ENCODE peak calls at places on chromosomes 5 and 9, in eight cellular contexts. Q, L, A, V, C, G, E and P are unnamed samples.

GRCh38 chr9:111842313-111842712 is 47.6 kb upstream of the SHOC1 start:
- DNase-seq in C (no peak), E (no peak), V (no peak), L (no peak), Q (no peak), G (no peak), A (no peak), P (no peak)

GRCh38 chr5:163473613-163474243 is 13.3 kb downstream of the HMMR start:
- DNase-seq in C (no peak), A (no peak), Q (no peak), L (no peak), V (no peak), E (no peak), G (no peak), P (no peak)

GRCh38 chr5:123087173-123088030 is 1.6 kb upstream of the PRDM6 start:
- DNase-seq in C (no peak), L (no peak), G (no peak), Q (no peak), V (no peak), E (peak), A (no peak), P (no peak)

GRCh38 chr9:94639045-94639995 is at the start of gene FBP1:
- DNase-seq in E (peak), Q (no peak), G (peak), L (no peak), C (peak), V (no peak), A (peak), P (no peak)

GRCh38 chr9:91239367-91240111 is 122.2 kb downstream of the AUH start:
- DNase-seq in C (no peak), Q (no peak), A (no peak), V (no peak), E (no peak), L (no peak), G (no peak), P (no peak)

GRCh38 chr9:73683862-73684591 is 532.4 kb downstream of the ANXA1 start:
- DNase-seq in Q (peak), C (no peak), E (peak), G (no peak), V (no peak), L (no peak), A (no peak), P (peak)

GRCh38 chr5:150632305-150633160 is 7.9 kb upstream of the SYNPO start:
- DNase-seq in Q (no peak), G (no peak), E (no peak), A (no peak), C (no peak), V (no peak), L (no peak), P (no peak)

GRCh38 chr9:6433405-6433804 is 20.4 kb downstream of the UHRF2 start:
- DNase-seq in G (no peak), V (no peak), C (no peak), L (no peak), Q (no peak), A (no peak), E (no peak), P (no peak)

GRCh38 chr9:69758001-69758730 is 1.6 kb downstream of the PTAR1 start:
- DNase-seq in G (no peak), E (peak), A (no peak), Q (no peak), V (no peak), C (no peak), L (no peak), P (no peak)

GRCh38 chr9:126496781-126497667 is 116.7 kb upstream of the LMX1B start:
- DNase-seq in V (no peak), E (no peak), L (no peak), G (no peak), Q (no peak), C (peak), A (no peak), P (no peak)

GRCh38 chr9:99135498-99135897 is 30.6 kb downstream of the TGFBR1 start:
- DNase-seq in V (no peak), A (no peak), G (no peak), L (no peak), C (no peak), Q (no peak), E (no peak), P (no peak)

GRCh38 chr9:88766778-88767503 is 224.3 kb upstream of the S1PR3 start:
- DNase-seq in Q (no peak), C (no peak), G (no peak), V (no peak), E (no peak), L (no peak), A (no peak), P (no peak)

GRCh38 chr5:173925449-173926071 is 37.4 kb downstream of the CPEB4 start:
- DNase-seq in Q (peak), E (peak), A (no peak), L (no peak), C (no peak), G (peak), V (no peak), P (no peak)

GRCh38 chr9:124137009-124137943 is 120.5 kb upstream of the NEK6 start:
- DNase-seq in A (no peak), G (peak), C (no peak), V (no peak), L (peak), Q (no peak), E (no peak), P (no peak)

GRCh38 chr5:95102080-95102479 is 182.8 kb downstream of the MCTP1 start:
- DNase-seq in V (no peak), E (no peak), L (no peak), Q (no peak), A (no peak), C (no peak), G (no peak), P (no peak)

GRCh38 chr9:90807006-90807405 is 5.4 kb downstream of the SYK start:
- DNase-seq in Q (no peak), C (no peak), E (no peak), G (no peak), L (no peak), A (no peak), V (no peak), P (no peak)

GRCh38 chr5:147223951-147224791 is 10.7 kb upstream of the STK32A start:
- DNase-seq in C (peak), L (no peak), V (no peak), G (peak), A (peak), E (peak), Q (peak), P (no peak)

GRCh38 chr5:67301285-67301904 is 104.8 kb upstream of the CD180 start:
- DNase-seq in E (no peak), G (peak), L (peak), C (peak), A (peak), V (peak), Q (no peak), P (no peak)

GRCh38 chr5:132011561-132012384 is at the start of gene ACSL6:
- DNase-seq in A (peak), V (no peak), L (peak), C (peak), E (peak), Q (no peak), G (peak), P (no peak)

GRCh38 chr5:140296289-140296688 is 6.6 kb downstream of the PFDN1 start:
- DNase-seq in C (no peak), A (no peak), V (no peak), Q (no peak), L (no peak), E (no peak), G (no peak), P (no peak)
- H3K27ac ChIP-seq in C (peak), A (peak), V (peak), Q (no peak), L (no peak), E (no peak), G (no peak), P (no peak)

GRCh38 chr5:85069659-85070640 is 685.3 kb upstream of the EDIL3 start:
- DNase-seq in A (no peak), V (no peak), L (no peak), E (no peak), G (no peak), C (no peak), Q (no peak), P (no peak)
- TF ChIP-seq POLR2AphosphoS5 in A (no peak), V (no peak), L (no peak), E (no peak), G (no peak), C (no peak), Q (no peak), P (no peak)

GRCh38 chr5:77867194-77867691 is 91.1 kb upstream of the TBCA start:
- DNase-seq in A (no peak), E (peak), G (no peak), Q (no peak), L (no peak), C (no peak), V (no peak), P (no peak)
- TF ChIP-seq CTCF in A (no peak), E (no peak), G (no peak), Q (peak), L (no peak), C (no peak), V (no peak), P (no peak)

GRCh38 chr5:154312000-154312399 is 121.5 kb downstream of the GALNT10 start:
- DNase-seq in G (no peak), L (no peak), A (no peak), C (no peak), E (no peak), V (no peak), Q (no peak), P (no peak)
- H3K27ac ChIP-seq in G (no peak), L (no peak), A (no peak), C (no peak), E (no peak), V (no peak), Q (no peak), P (no peak)

GRCh38 chr9:38359297-38359653 is 33.2 kb upstream of the ALDH1B1 start:
- DNase-seq in L (no peak), A (no peak), C (peak), G (no peak), E (no peak), V (no peak), Q (no peak), P (no peak)

GRCh38 chr9:38359689-38360385 is 32.7 kb upstream of the ALDH1B1 start:
- DNase-seq in L (peak), V (no peak), G (no peak), C (peak), A (no peak), E (no peak), Q (no peak), P (no peak)

GRCh38 chr9:38360880-38361836 is 31.3 kb upstream of the ALDH1B1 start:
- DNase-seq in E (no peak), Q (no peak), L (peak), G (no peak), C (peak), V (no peak), A (no peak), P (no peak)

GRCh38 chr9:38363589-38363925 is 28.9 kb upstream of the ALDH1B1 start:
- DNase-seq in V (no peak), C (no peak), G (no peak), Q (no peak), L (peak), A (no peak), E (no peak), P (no peak)

DNA sequence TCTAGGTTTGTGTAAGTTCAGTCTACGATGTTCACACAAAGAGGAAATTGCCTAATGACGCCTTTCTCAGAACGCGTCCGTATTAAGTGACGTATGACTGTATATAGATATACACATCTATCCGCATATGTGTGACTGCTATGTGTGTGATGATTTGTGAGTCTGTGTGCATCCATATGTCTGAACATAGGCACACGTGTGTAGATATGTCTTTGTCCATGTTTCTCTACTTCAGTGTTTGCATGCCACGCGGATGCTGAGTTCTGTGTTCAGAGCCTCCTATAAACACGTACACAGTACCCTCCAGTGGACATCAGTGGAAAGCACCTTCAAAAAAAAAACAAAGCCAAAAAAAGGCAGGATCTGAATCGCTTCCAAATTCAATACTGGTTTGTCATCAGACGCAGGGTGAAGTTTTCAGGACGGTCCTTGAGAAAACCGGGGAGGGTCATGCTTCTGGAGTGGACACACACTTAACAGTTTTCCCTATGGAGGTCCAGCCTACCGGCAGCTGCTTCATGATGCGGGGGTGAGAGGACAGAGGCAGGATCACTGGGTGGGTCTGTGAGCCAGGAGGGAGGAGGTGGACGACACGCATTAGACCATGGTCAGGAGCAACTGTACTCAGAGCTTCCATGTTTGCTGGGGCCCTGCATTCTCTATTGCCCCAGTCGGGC is 29.5 kb upstream of the ALDH1B1 start:
- DNase-seq in L (peak), V (no peak), Q (peak), E (peak), G (peak), A (peak), C (no peak), P (peak)
- TF ChIP-seq POLR2AphosphoS5 in L (no peak), V (peak), Q (no peak), E (no peak), G (no peak), A (no peak), C (peak), P (peak)

GRCh38 chr9:129322022-129322621 is 144.1 kb upstream of the IER5L start:
- DNase-seq in E (no peak), A (no peak), G (peak), Q (no peak), C (peak), L (peak), V (no peak), P (no peak)

GRCh38 chr9:129319076-129319937 is 141.2 kb upstream of the IER5L start:
- DNase-seq in C (peak), V (no peak), Q (no peak), G (no peak), L (peak), A (peak), E (no peak), P (no peak)

GRCh38 chr9:129321511-129322021 is 143.5 kb upstream of the IER5L start:
- DNase-seq in A (peak), E (no peak), G (no peak), V (no peak), Q (no peak), C (peak), L (no peak), P (no peak)

GRCh38 chr9:129319938-129320481 is 141.9 kb upstream of the IER5L start:
- DNase-seq in Q (no peak), C (peak), L (peak), E (peak), V (no peak), G (no peak), A (peak), P (no peak)

GRCh38 chr9:129320575-129321311 is 142.7 kb upstream of the IER5L start:
- DNase-seq in E (peak), Q (no peak), C (peak), V (no peak), G (peak), L (peak), A (peak), P (peak)
- TF ChIP-seq CTCF in E (no peak), Q (no peak), C (peak), V (peak), G (no peak), L (peak), A (peak), P (peak)

GRCh38 chr5:15959560-15960164 is 219.9 kb downstream of the MARCHF11 start:
- DNase-seq in G (no peak), V (no peak), Q (no peak), C (no peak), L (no peak), A (no peak), E (no peak), P (no peak)
- H3K27ac ChIP-seq in G (no peak), V (no peak), Q (no peak), C (no peak), L (no peak), A (no peak), E (no peak), P (no peak)

DNA sequence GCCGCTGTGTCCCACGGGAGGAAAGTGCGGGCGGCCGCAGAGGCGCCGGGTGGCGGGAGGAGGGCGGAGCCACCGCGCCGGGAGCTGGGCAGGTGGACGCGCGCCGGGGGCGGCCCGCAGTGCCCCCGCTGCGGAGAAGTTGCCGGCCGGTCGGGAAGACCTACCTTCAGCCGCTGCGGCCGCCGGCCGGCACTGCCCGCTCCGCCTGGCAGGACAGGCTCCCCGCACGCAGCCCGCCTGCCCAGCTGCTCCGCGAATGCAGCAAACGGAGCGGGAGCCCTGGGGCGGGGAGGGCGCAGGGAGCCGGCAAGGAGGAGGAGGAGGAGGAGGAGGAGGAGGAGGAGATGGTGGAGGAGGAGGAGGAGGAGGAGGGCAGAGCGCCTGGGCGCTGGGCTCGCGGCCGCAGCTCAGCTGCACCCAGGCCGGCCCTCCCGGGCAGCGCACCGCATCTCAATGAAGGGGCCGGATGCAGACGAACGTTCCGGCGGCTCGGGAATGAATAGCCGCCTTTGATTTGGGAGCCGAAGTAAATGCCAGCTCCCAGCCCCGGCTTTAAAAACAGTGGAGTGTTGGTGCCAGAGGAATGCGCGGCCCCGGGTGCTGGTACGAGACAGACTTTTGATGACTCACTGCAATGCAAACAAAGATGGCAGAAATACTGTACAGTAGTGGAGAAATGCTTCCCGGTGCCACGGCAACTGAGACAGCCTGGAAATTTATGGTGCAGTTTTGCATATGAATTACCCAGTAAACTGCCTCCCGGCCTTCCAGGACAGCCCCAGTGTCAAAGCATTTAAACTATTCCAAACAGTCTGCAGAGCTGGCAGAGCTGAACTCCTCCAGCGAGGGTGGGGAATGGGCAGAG is 43.3 kb downstream of the NACC2 start:
- DNase-seq in A (peak), Q (peak), G (peak), E (peak), V (peak), C (peak), L (no peak), P (peak)
- TF ChIP-seq POLR2AphosphoS5 in A (peak), Q (peak), G (peak), E (peak), V (peak), C (peak), L (no peak), P (peak)